ENCODE peak calls at places on chromosomes 5 and 9, in nine cellular contexts. One of them, this sample, is unnamed.

GRCh38 chr5:127001621-127002296 is 28.6 kb downstream of the MARCHF3 start:
- DNase-seq in A549: no peak
- DNase-seq in fibroblast of mammary gland: peak
- DNase-seq in KBM-7: no peak
- DNase-seq in AG09309: peak
- DNase-seq in ovary: no peak
- DNase-seq in frontal cortex: no peak
- DNase-seq in NCI-H345: no peak
- DNase-seq in HEK293T: no peak
- DNase-seq in this sample: no peak

GRCh38 chr5:43193171-43193951 is 1.3 kb downstream of the NIM1K start:
- DNase-seq in A549: peak
- DNase-seq in fibroblast of mammary gland: peak
- DNase-seq in KBM-7: peak
- DNase-seq in AG09309: peak
- DNase-seq in ovary: no peak
- DNase-seq in frontal cortex: peak
- DNase-seq in NCI-H345: peak
- DNase-seq in HEK293T: peak
- DNase-seq in this sample: no peak

GRCh38 chr5:173712609-173713176 is 96.2 kb upstream of the BOD1 start:
- DNase-seq in A549: no peak
- DNase-seq in fibroblast of mammary gland: no peak
- DNase-seq in KBM-7: no peak
- DNase-seq in AG09309: no peak
- DNase-seq in ovary: no peak
- DNase-seq in frontal cortex: no peak
- DNase-seq in NCI-H345: no peak
- DNase-seq in HEK293T: no peak
- DNase-seq in this sample: no peak

GRCh38 chr9:137074657-137075274 is 2.6 kb upstream of the UAP1L1 start:
- DNase-seq in A549: no peak
- DNase-seq in fibroblast of mammary gland: no peak
- DNase-seq in KBM-7: no peak
- DNase-seq in AG09309: no peak
- DNase-seq in ovary: no peak
- DNase-seq in frontal cortex: no peak
- DNase-seq in NCI-H345: no peak
- DNase-seq in HEK293T: no peak
- DNase-seq in this sample: no peak

GRCh38 chr5:56052735-56053134 is 58.0 kb upstream of the IL6ST start:
- DNase-seq in A549: no peak
- DNase-seq in fibroblast of mammary gland: peak
- DNase-seq in KBM-7: no peak
- DNase-seq in AG09309: no peak
- DNase-seq in ovary: no peak
- DNase-seq in frontal cortex: no peak
- DNase-seq in NCI-H345: no peak
- DNase-seq in HEK293T: no peak
- DNase-seq in this sample: no peak

GRCh38 chr5:159095882-159096554 is 3.7 kb downstream of the EBF1 start:
- DNase-seq in A549: no peak
- DNase-seq in fibroblast of mammary gland: peak
- DNase-seq in KBM-7: no peak
- DNase-seq in AG09309: no peak
- DNase-seq in ovary: peak
- DNase-seq in frontal cortex: no peak
- DNase-seq in NCI-H345: no peak
- DNase-seq in HEK293T: no peak
- DNase-seq in this sample: no peak

GRCh38 chr9:127856094-127856740 is 1.8 kb upstream of the ENG start:
- DNase-seq in A549: no peak
- DNase-seq in fibroblast of mammary gland: no peak
- DNase-seq in KBM-7: no peak
- DNase-seq in AG09309: no peak
- DNase-seq in ovary: no peak
- DNase-seq in frontal cortex: no peak
- DNase-seq in NCI-H345: no peak
- DNase-seq in HEK293T: no peak
- DNase-seq in this sample: no peak

GRCh38 chr9:78472111-78472510 is 175.2 kb downstream of the PSAT1 start:
- DNase-seq in A549: no peak
- DNase-seq in fibroblast of mammary gland: no peak
- DNase-seq in KBM-7: no peak
- DNase-seq in AG09309: no peak
- DNase-seq in ovary: no peak
- DNase-seq in frontal cortex: no peak
- DNase-seq in NCI-H345: no peak
- DNase-seq in HEK293T: no peak
- DNase-seq in this sample: no peak

GRCh38 chr9:81372628-81373191 is 316.6 kb downstream of the TLE1 start:
- DNase-seq in A549: no peak
- DNase-seq in fibroblast of mammary gland: peak
- DNase-seq in KBM-7: no peak
- DNase-seq in AG09309: no peak
- DNase-seq in ovary: no peak
- DNase-seq in frontal cortex: no peak
- DNase-seq in NCI-H345: no peak
- DNase-seq in HEK293T: no peak
- DNase-seq in this sample: no peak

GRCh38 chr9:133226219-133227171 is 17.4 kb upstream of the OBP2B start:
- DNase-seq in A549: no peak
- DNase-seq in fibroblast of mammary gland: no peak
- DNase-seq in KBM-7: no peak
- DNase-seq in AG09309: no peak
- DNase-seq in ovary: peak
- DNase-seq in frontal cortex: no peak
- DNase-seq in NCI-H345: no peak
- DNase-seq in HEK293T: no peak
- DNase-seq in this sample: no peak

GRCh38 chr5:104170906-104171305 is 608.3 kb upstream of the NUDT12 start:
- DNase-seq in A549: no peak
- DNase-seq in fibroblast of mammary gland: peak
- DNase-seq in KBM-7: no peak
- DNase-seq in AG09309: peak
- DNase-seq in ovary: no peak
- DNase-seq in frontal cortex: no peak
- DNase-seq in NCI-H345: no peak
- DNase-seq in HEK293T: no peak
- DNase-seq in this sample: no peak

GRCh38 chr9:134560206-134560605 is 81.4 kb upstream of the COL5A1 start:
- DNase-seq in A549: no peak
- DNase-seq in fibroblast of mammary gland: no peak
- DNase-seq in KBM-7: no peak
- DNase-seq in AG09309: no peak
- DNase-seq in ovary: no peak
- DNase-seq in frontal cortex: no peak
- DNase-seq in NCI-H345: no peak
- DNase-seq in HEK293T: no peak
- DNase-seq in this sample: no peak

GRCh38 chr5:56105511-56106372 is 111.0 kb upstream of the IL6ST start:
- DNase-seq in A549: no peak
- DNase-seq in fibroblast of mammary gland: peak
- DNase-seq in KBM-7: no peak
- DNase-seq in AG09309: no peak
- DNase-seq in ovary: no peak
- DNase-seq in frontal cortex: no peak
- DNase-seq in NCI-H345: no peak
- DNase-seq in HEK293T: no peak
- DNase-seq in this sample: no peak

GRCh38 chr5:12757035-12757434 is 852.8 kb upstream of the CTNND2 start:
- DNase-seq in A549: no peak
- DNase-seq in fibroblast of mammary gland: no peak
- DNase-seq in KBM-7: no peak
- DNase-seq in AG09309: no peak
- DNase-seq in ovary: no peak
- DNase-seq in frontal cortex: no peak
- DNase-seq in NCI-H345: no peak
- DNase-seq in HEK293T: no peak
- DNase-seq in this sample: no peak

GRCh38 chr5:177540438-177540837 is 13.9 kb downstream of the FAM193B start:
- DNase-seq in A549: no peak
- DNase-seq in fibroblast of mammary gland: peak
- DNase-seq in KBM-7: no peak
- DNase-seq in AG09309: no peak
- DNase-seq in ovary: no peak
- DNase-seq in frontal cortex: no peak
- DNase-seq in NCI-H345: no peak
- DNase-seq in HEK293T: no peak
- DNase-seq in this sample: no peak

GRCh38 chr5:90598300-90598699 is 39.7 kb downstream of the ADGRV1 start:
- DNase-seq in A549: no peak
- DNase-seq in fibroblast of mammary gland: no peak
- DNase-seq in KBM-7: no peak
- DNase-seq in AG09309: no peak
- DNase-seq in ovary: no peak
- DNase-seq in frontal cortex: peak
- DNase-seq in NCI-H345: no peak
- DNase-seq in HEK293T: no peak
- DNase-seq in this sample: no peak

GRCh38 chr9:134525841-134526797 is 115.5 kb upstream of the COL5A1 start:
- DNase-seq in A549: no peak
- DNase-seq in fibroblast of mammary gland: peak
- DNase-seq in KBM-7: no peak
- DNase-seq in AG09309: no peak
- DNase-seq in ovary: peak
- DNase-seq in frontal cortex: no peak
- DNase-seq in NCI-H345: no peak
- DNase-seq in HEK293T: no peak
- DNase-seq in this sample: no peak

GRCh38 chr5:173535166-173535975 is 81.1 kb downstream of the BOD1 start:
- DNase-seq in A549: no peak
- DNase-seq in fibroblast of mammary gland: peak
- DNase-seq in KBM-7: no peak
- DNase-seq in AG09309: no peak
- DNase-seq in ovary: no peak
- DNase-seq in frontal cortex: no peak
- DNase-seq in NCI-H345: no peak
- DNase-seq in HEK293T: no peak
- DNase-seq in this sample: no peak

GRCh38 chr9:129310666-129311350 is 132.7 kb upstream of the IER5L start:
- DNase-seq in A549: no peak
- DNase-seq in fibroblast of mammary gland: peak
- DNase-seq in KBM-7: no peak
- DNase-seq in AG09309: no peak
- DNase-seq in ovary: no peak
- DNase-seq in frontal cortex: no peak
- DNase-seq in NCI-H345: no peak
- DNase-seq in HEK293T: no peak
- DNase-seq in this sample: no peak

GRCh38 chr5:133056891-133057290 is 5.1 kb downstream of the HSPA4 start:
- DNase-seq in A549: no peak
- DNase-seq in fibroblast of mammary gland: no peak
- DNase-seq in KBM-7: no peak
- DNase-seq in AG09309: no peak
- DNase-seq in ovary: no peak
- DNase-seq in frontal cortex: no peak
- DNase-seq in NCI-H345: no peak
- DNase-seq in HEK293T: no peak
- DNase-seq in this sample: no peak

GRCh38 chr5:81838307-81838906 is 87.5 kb upstream of the SSBP2 start:
- DNase-seq in A549: no peak
- DNase-seq in fibroblast of mammary gland: peak
- DNase-seq in KBM-7: peak
- DNase-seq in AG09309: peak
- DNase-seq in ovary: no peak
- DNase-seq in frontal cortex: no peak
- DNase-seq in NCI-H345: no peak
- DNase-seq in HEK293T: peak
- DNase-seq in this sample: no peak

GRCh38 chr5:147170603-147171002 is 64.2 kb upstream of the STK32A start:
- DNase-seq in A549: no peak
- DNase-seq in fibroblast of mammary gland: no peak
- DNase-seq in KBM-7: no peak
- DNase-seq in AG09309: no peak
- DNase-seq in ovary: no peak
- DNase-seq in frontal cortex: no peak
- DNase-seq in NCI-H345: no peak
- DNase-seq in HEK293T: no peak
- DNase-seq in this sample: no peak

GRCh38 chr9:1276474-1276873 is 226.3 kb downstream of the DMRT2 start:
- DNase-seq in A549: no peak
- DNase-seq in fibroblast of mammary gland: no peak
- DNase-seq in KBM-7: no peak
- DNase-seq in AG09309: no peak
- DNase-seq in ovary: no peak
- DNase-seq in frontal cortex: no peak
- DNase-seq in NCI-H345: no peak
- DNase-seq in HEK293T: no peak
- DNase-seq in this sample: no peak

This sample was measured in neural crest cell.